ENCODE peak calls at places on chromosome 14, in seven cellular contexts. Y is C1 segment of cervical spinal cord; W is NCI-H2081 treated with DMSO at 0.1 percent for 48 hours; G is effector CD4-positive, alpha-beta T cell; R is stimulated activated CD4-positive, alpha-beta T cell treated with anti-CD3 and anti-CD28 coated beads, Interleukin-2, amount 100 ng/mL, for 48 hours; B is fibroblast of mammary gland; T is upper lobe of left lung. Z is an unnamed sample.

GRCh38 chr14:99955826-99956455 is 109.3 kb upstream of the EVL start:
- DNase-seq in T (no peak), B (no peak), W (no peak), R (no peak), G (no peak), Y (no peak), Z (no peak)

GRCh38 chr14:95885278-95885677 is 8.6 kb downstream of the TUNAR start:
- DNase-seq in T (no peak), R (no peak), Y (no peak), W (no peak), G (no peak), B (no peak), Z (no peak)

GRCh38 chr14:55848964-55849363 is 269.0 kb downstream of the KTN1 start:
- DNase-seq in T (no peak), W (no peak), G (no peak), R (no peak), Y (no peak), B (no peak), Z (no peak)

GRCh38 chr14:87306770-87307169 is 686.2 kb downstream of the GALC start:
- DNase-seq in Y (no peak), R (no peak), T (no peak), B (no peak), G (no peak), W (no peak), Z (no peak)

GRCh38 chr14:104980601-104981531 is 2.7 kb upstream of the AHNAK2 start:
- DNase-seq in T (peak; percentile 52), Y (no peak), G (no peak), W (no peak), R (no peak), B (no peak), Z (no peak)

GRCh38 chr14:105940534-105941225 is 414.3 kb downstream of the TMEM121 start:
- DNase-seq in Y (no peak), T (no peak), G (no peak), R (no peak), B (no peak), W (no peak), Z (no peak)

GRCh38 chr14:51410846-51411245 is 170.8 kb downstream of the TMX1 start:
- DNase-seq in B (no peak), Y (no peak), T (no peak), R (no peak), W (no peak), G (no peak), Z (no peak)

GRCh38 chr14:105050551-105050897 is 14.7 kb downstream of the GPR132 start:
- DNase-seq in R (no peak), W (peak; percentile 18), T (no peak), G (no peak), Y (no peak), B (no peak), Z (peak; percentile 87)

GRCh38 chr14:105271224-105271890 is 23.0 kb downstream of the BTBD6 start:
- DNase-seq in B (no peak), Y (no peak), T (peak; percentile 59), W (no peak), G (no peak), R (no peak), Z (no peak)

GRCh38 chr14:36556811-36557433 is 25.5 kb downstream of the NKX2-8 start:
- DNase-seq in B (peak; percentile 24), G (no peak), T (no peak), R (peak; percentile 24), Y (no peak), W (no peak), Z (peak; percentile 51)

GRCh38 chr14:95935228-95935822 is 58.7 kb downstream of the TUNAR start:
- DNase-seq in B (peak; percentile 20), W (no peak), Y (no peak), T (no peak), R (peak; percentile 2), G (no peak), Z (no peak)

GRCh38 chr14:58914271-58914855 is 274.1 kb upstream of the DAAM1 start:
- DNase-seq in W (no peak), Y (no peak), B (no peak), R (no peak), G (no peak), T (no peak), Z (no peak)

GRCh38 chr14:100030441-100031153 is 34.6 kb upstream of the EVL start:
- DNase-seq in W (no peak), Y (no peak), G (no peak), B (peak; percentile 97), R (no peak), T (no peak), Z (peak; percentile 68)